ENCODE peak calls at places on chromosome 15, in four cellular contexts. Q is stomach, W is dermis blood vessel endothelial cell, J is amniotic stem cell. L is an unnamed sample.

GRCh38 chr15:68504721-68505090 is 72.7 kb upstream of the ITGA11 start:
- DNase-seq in J (no peak), W (no peak), Q (no peak), L (no peak)

GRCh38 chr15:77589839-77590238 is 42.9 kb downstream of the LINGO1 start:
- DNase-seq in Q (no peak), W (peak), J (no peak), L (no peak)

GRCh38 chr15:67100124-67100791 is 34.9 kb downstream of the SMAD3 start:
- DNase-seq in J (no peak), Q (no peak), W (no peak), L (no peak)

GRCh38 chr15:29676961-29677402 is 145.3 kb downstream of the TJP1 start:
- DNase-seq in W (peak), Q (no peak), J (no peak), L (peak)

GRCh38 chr15:57090460-57090859 is 172.0 kb downstream of the TCF12 start:
- DNase-seq in W (no peak), J (no peak), Q (no peak), L (peak)

GRCh38 chr15:48647963-48648362 is 2.5 kb upstream of the FBN1 start:
- DNase-seq in W (peak), Q (no peak), J (no peak), L (peak)

GRCh38 chr15:98226149-98226548 is 265.6 kb downstream of the ARRDC4 start:
- DNase-seq in W (no peak), J (no peak), Q (no peak), L (no peak)

GRCh38 chr15:34754171-34754580 is 622 bp downstream of the GJD2 start:
- DNase-seq in W (no peak), J (no peak), Q (no peak), L (no peak)

GRCh38 chr15:49438970-49439631 is 16.1 kb downstream of the FGF7 start:
- DNase-seq in Q (no peak), W (peak), J (no peak), L (no peak)

GRCh38 chr15:74209997-74210573 is 7.5 kb upstream of the STRA6 start:
- DNase-seq in Q (no peak), W (peak), J (no peak), L (no peak)

GRCh38 chr15:61275901-61276300 is 46.8 kb upstream of the RORA start:
- DNase-seq in W (no peak), J (no peak), Q (no peak), L (peak)

GRCh38 chr15:33200903-33201302 is 6.4 kb upstream of the FMN1 start:
- DNase-seq in W (no peak), J (no peak), Q (no peak), L (no peak)

GRCh38 chr15:74584779-74585178 is 30.9 kb upstream of the CLK3 start:
- DNase-seq in Q (no peak), J (no peak), W (no peak), L (no peak)

GRCh38 chr15:101115887-101116680 is 135.8 kb downstream of the CHSY1 start:
- DNase-seq in Q (no peak), W (no peak), J (no peak), L (no peak)

GRCh38 chr15:66829551-66830131 is 127.6 kb downstream of the SMAD6 start:
- DNase-seq in J (no peak), Q (no peak), W (no peak), L (no peak)

GRCh38 chr15:72706266-72706665 is 20.3 kb downstream of the BBS4 start:
- DNase-seq in Q (no peak), W (no peak), J (no peak), L (peak)

GRCh38 chr15:79863886-79864285 is 32.9 kb downstream of the MTHFS start:
- DNase-seq in Q (no peak), W (no peak), J (no peak), L (peak)

GRCh38 chr15:84034831-84035753 is 200.5 kb upstream of the GOLGA6L4 start:
- DNase-seq in Q (no peak), J (no peak), W (peak), L (peak)

GRCh38 chr15:89244512-89244869 is 712 bp downstream of the FANCI start:
- DNase-seq in J (no peak), W (no peak), Q (no peak), L (no peak)

GRCh38 chr15:33908396-33908795 is 59.9 kb upstream of the CHRM5 start:
- DNase-seq in J (no peak), W (peak), Q (no peak), L (no peak)

GRCh38 chr15:50251638-50252182 is 13.8 kb downstream of the HDC start:
- DNase-seq in Q (no peak), J (no peak), W (no peak), L (no peak)

GRCh38 chr15:90892498-90893174 is 8.3 kb downstream of the FES start:
- DNase-seq in J (no peak), W (no peak), Q (no peak), L (no peak)